ENCODE peak calls at places on chromosomes 13 and 19, in six cellular contexts. B is RWPE1, A is renal cortical epithelial cell, L is GM18507, G is NCI-H1105, X is SK-N-SH. M is an unnamed sample.

GRCh38 chr19:19460761-19461265 is 54.5 kb downstream of the TSSK6 start:
- DNase-seq in A (no peak), L (no peak), G (no peak), X (peak; percentile 72), B (no peak), M (no peak)

GRCh38 chr19:53549354-53549753 is 11.4 kb downstream of the ZNF331 start:
- DNase-seq in X (no peak), L (no peak), B (no peak), G (no peak), A (peak; percentile 32), M (peak; percentile 79)

GRCh38 chr19:47544476-47544875 is 28.5 kb downstream of the ZNF541 start:
- DNase-seq in A (no peak), L (no peak), G (no peak), X (no peak), B (no peak), M (no peak)

GRCh38 chr13:73231456-73231855 is 172.7 kb downstream of the KLF5 start:
- DNase-seq in B (no peak), L (no peak), A (no peak), X (no peak), G (no peak), M (no peak)

GRCh38 chr13:53112522-53112921 is 83.9 kb downstream of the OLFM4 start:
- DNase-seq in X (no peak), B (no peak), A (no peak), G (peak; percentile 46), L (no peak), M (no peak)

GRCh38 chr19:10290439-10290875 is 705 bp downstream of the ICAM5 start:
- DNase-seq in A (no peak), B (peak; percentile 30), G (no peak), L (no peak), X (no peak), M (no peak)

GRCh38 chr13:99982021-99982740 is 597 bp downstream of the ZIC2 start:
- DNase-seq in X (peak; percentile 55), A (no peak), B (no peak), L (no peak), G (no peak), M (no peak)

GRCh38 chr19:47471733-47472457 is at the start of gene SLC8A2:
- DNase-seq in L (no peak), B (peak; percentile 66), A (peak; percentile 25), G (peak; percentile 66), X (peak; percentile 99), M (peak; percentile 8)

GRCh38 chr19:1216756-1217155 is 11.2 kb downstream of the STK11 start:
- DNase-seq in X (no peak), L (no peak), A (no peak), B (no peak), G (no peak), M (no peak)

GRCh38 chr13:114045113-114045735 is 71.3 kb upstream of the C13orf46 start:
- DNase-seq in G (no peak), A (no peak), L (no peak), X (no peak), B (no peak), M (no peak)

GRCh38 chr19:38657633-38658222 is 10.3 kb downstream of the ACTN4 start:
- DNase-seq in B (peak; percentile 90), L (no peak), X (no peak), A (peak; percentile 99), G (no peak), M (peak; percentile 93)

GRCh38 chr13:34577051-34577450 is 365.0 kb upstream of the NBEA start:
- DNase-seq in B (no peak), X (no peak), L (no peak), A (peak; percentile 68), G (no peak), M (no peak)

GRCh38 chr13:31278874-31279273 is 79.1 kb downstream of the B3GLCT start:
- DNase-seq in G (no peak), A (no peak), B (no peak), L (no peak), X (no peak), M (no peak)

M was measured in GM04503.